ENCODE peak calls at places on chromosomes 11 and 22, in six cellular contexts. One of them, this sample, is unnamed.

GRCh38 chr11:128624269-128625170 is 37.2 kb upstream of the ETS1 start:
- DNase-seq in NCI-H2081: no peak
- DNase-seq in stimulated activated CD8-positive, alpha-beta memory T cell treated with anti-CD3 and anti-CD28 coated beads, Interleukin-2, amount 100 ng/mL, for 1 hour: peak
- DNase-seq in kidney: peak
- DNase-seq in esophagus squamous epithelium: no peak
- DNase-seq in fibroblast of mammary gland: no peak
- DNase-seq in this sample: no peak

GRCh38 chr11:62601364-62602140 is at the start of gene MTA2:
- DNase-seq in NCI-H2081: peak
- DNase-seq in stimulated activated CD8-positive, alpha-beta memory T cell treated with anti-CD3 and anti-CD28 coated beads, Interleukin-2, amount 100 ng/mL, for 1 hour: peak
- DNase-seq in kidney: peak
- DNase-seq in esophagus squamous epithelium: peak
- DNase-seq in fibroblast of mammary gland: peak
- DNase-seq in this sample: peak

GRCh38 chr11:6794637-6795036 is 4.9 kb downstream of the OR6A2 start:
- DNase-seq in NCI-H2081: no peak
- DNase-seq in stimulated activated CD8-positive, alpha-beta memory T cell treated with anti-CD3 and anti-CD28 coated beads, Interleukin-2, amount 100 ng/mL, for 1 hour: no peak
- DNase-seq in kidney: no peak
- DNase-seq in esophagus squamous epithelium: no peak
- DNase-seq in fibroblast of mammary gland: no peak
- DNase-seq in this sample: no peak

GRCh38 chr22:39808087-39808486 is 85.5 kb downstream of the ENTHD1 start:
- DNase-seq in NCI-H2081: no peak
- DNase-seq in stimulated activated CD8-positive, alpha-beta memory T cell treated with anti-CD3 and anti-CD28 coated beads, Interleukin-2, amount 100 ng/mL, for 1 hour: no peak
- DNase-seq in kidney: no peak
- DNase-seq in esophagus squamous epithelium: no peak
- DNase-seq in fibroblast of mammary gland: peak
- DNase-seq in this sample: no peak

GRCh38 chr11:126127898-126128297 is 65.2 kb upstream of the CDON start:
- DNase-seq in NCI-H2081: no peak
- DNase-seq in stimulated activated CD8-positive, alpha-beta memory T cell treated with anti-CD3 and anti-CD28 coated beads, Interleukin-2, amount 100 ng/mL, for 1 hour: no peak
- DNase-seq in kidney: peak
- DNase-seq in esophagus squamous epithelium: no peak
- DNase-seq in fibroblast of mammary gland: no peak
- DNase-seq in this sample: no peak

GRCh38 chr22:29798318-29798717 is 31.1 kb downstream of the UQCR10 start:
- DNase-seq in NCI-H2081: no peak
- DNase-seq in stimulated activated CD8-positive, alpha-beta memory T cell treated with anti-CD3 and anti-CD28 coated beads, Interleukin-2, amount 100 ng/mL, for 1 hour: no peak
- DNase-seq in kidney: no peak
- DNase-seq in esophagus squamous epithelium: no peak
- DNase-seq in fibroblast of mammary gland: peak
- DNase-seq in this sample: no peak

GRCh38 chr22:45802074-45802473 is 130.4 kb downstream of the ATXN10 start:
- DNase-seq in NCI-H2081: peak
- DNase-seq in stimulated activated CD8-positive, alpha-beta memory T cell treated with anti-CD3 and anti-CD28 coated beads, Interleukin-2, amount 100 ng/mL, for 1 hour: no peak
- DNase-seq in kidney: no peak
- DNase-seq in esophagus squamous epithelium: no peak
- DNase-seq in fibroblast of mammary gland: no peak
- DNase-seq in this sample: no peak

GRCh38 chr11:82867495-82868082 is 32.6 kb downstream of the PRCP start:
- DNase-seq in NCI-H2081: peak
- DNase-seq in stimulated activated CD8-positive, alpha-beta memory T cell treated with anti-CD3 and anti-CD28 coated beads, Interleukin-2, amount 100 ng/mL, for 1 hour: peak
- DNase-seq in kidney: no peak
- DNase-seq in esophagus squamous epithelium: peak
- DNase-seq in fibroblast of mammary gland: peak
- DNase-seq in this sample: peak

GRCh38 chr11:62245271-62245753 is 3.3 kb downstream of the SCGB1D2 start:
- DNase-seq in NCI-H2081: no peak
- DNase-seq in stimulated activated CD8-positive, alpha-beta memory T cell treated with anti-CD3 and anti-CD28 coated beads, Interleukin-2, amount 100 ng/mL, for 1 hour: no peak
- DNase-seq in kidney: no peak
- DNase-seq in esophagus squamous epithelium: no peak
- DNase-seq in fibroblast of mammary gland: peak
- DNase-seq in this sample: no peak

GRCh38 chr22:22748756-22749155 is 104.3 kb downstream of the GGTLC2 start:
- DNase-seq in NCI-H2081: no peak
- DNase-seq in stimulated activated CD8-positive, alpha-beta memory T cell treated with anti-CD3 and anti-CD28 coated beads, Interleukin-2, amount 100 ng/mL, for 1 hour: no peak
- DNase-seq in kidney: no peak
- DNase-seq in esophagus squamous epithelium: no peak
- DNase-seq in fibroblast of mammary gland: no peak
- DNase-seq in this sample: no peak

GRCh38 chr11:108997826-108998225 is 333.0 kb downstream of the DDX10 start:
- DNase-seq in NCI-H2081: no peak
- DNase-seq in stimulated activated CD8-positive, alpha-beta memory T cell treated with anti-CD3 and anti-CD28 coated beads, Interleukin-2, amount 100 ng/mL, for 1 hour: no peak
- DNase-seq in kidney: no peak
- DNase-seq in esophagus squamous epithelium: no peak
- DNase-seq in fibroblast of mammary gland: no peak
- DNase-seq in this sample: no peak

GRCh38 chr11:2210366-2211112 is 38.9 kb upstream of the TH start:
- DNase-seq in NCI-H2081: no peak
- DNase-seq in stimulated activated CD8-positive, alpha-beta memory T cell treated with anti-CD3 and anti-CD28 coated beads, Interleukin-2, amount 100 ng/mL, for 1 hour: no peak
- DNase-seq in kidney: peak
- DNase-seq in esophagus squamous epithelium: no peak
- DNase-seq in fibroblast of mammary gland: no peak
- DNase-seq in this sample: no peak

GRCh38 chr11:105000797-105001196 is 22.2 kb downstream of the CASP5 start:
- DNase-seq in NCI-H2081: no peak
- DNase-seq in stimulated activated CD8-positive, alpha-beta memory T cell treated with anti-CD3 and anti-CD28 coated beads, Interleukin-2, amount 100 ng/mL, for 1 hour: peak
- DNase-seq in kidney: no peak
- DNase-seq in esophagus squamous epithelium: no peak
- DNase-seq in fibroblast of mammary gland: peak
- DNase-seq in this sample: no peak

GRCh38 chr11:75159081-75159953 is 8.4 kb downstream of the SLCO2B1 start:
- DNase-seq in NCI-H2081: no peak
- DNase-seq in stimulated activated CD8-positive, alpha-beta memory T cell treated with anti-CD3 and anti-CD28 coated beads, Interleukin-2, amount 100 ng/mL, for 1 hour: no peak
- DNase-seq in kidney: peak
- DNase-seq in esophagus squamous epithelium: no peak
- DNase-seq in fibroblast of mammary gland: no peak
- DNase-seq in this sample: no peak

GRCh38 chr11:130480721-130481140 is 32.3 kb downstream of the ADAMTS15 start:
- DNase-seq in NCI-H2081: no peak
- DNase-seq in stimulated activated CD8-positive, alpha-beta memory T cell treated with anti-CD3 and anti-CD28 coated beads, Interleukin-2, amount 100 ng/mL, for 1 hour: no peak
- DNase-seq in kidney: no peak
- DNase-seq in esophagus squamous epithelium: no peak
- DNase-seq in fibroblast of mammary gland: peak
- DNase-seq in this sample: no peak